ENCODE peak calls at places on chromosomes 5 and 9, in eight cellular contexts. One of them, this sample, is unnamed.

GRCh38 chr9:127173063-127173462 is 50.6 kb upstream of the ANGPTL2 start:
- DNase-seq in GM13976: no peak
- DNase-seq in vagina: no peak
- DNase-seq in neural progenitor cell: no peak
- DNase-seq in fibroblast of mammary gland: no peak
- DNase-seq in transverse colon: no peak
- DNase-seq in WTC11: peak; percentile 5
- DNase-seq in epithelial cell of esophagus: no peak
- DNase-seq in this sample: no peak

GRCh38 chr5:36696059-36696673 is 89.8 kb downstream of the SLC1A3 start:
- DNase-seq in GM13976: peak; percentile 53
- DNase-seq in vagina: no peak
- DNase-seq in neural progenitor cell: peak; percentile 67
- DNase-seq in fibroblast of mammary gland: peak; percentile 73
- DNase-seq in transverse colon: peak; percentile 35
- DNase-seq in WTC11: peak; percentile 79
- DNase-seq in epithelial cell of esophagus: peak; percentile 85
- DNase-seq in this sample: peak; percentile 57

GRCh38 chr5:181239062-181239663 is 4.5 kb downstream of the RACK1 start:
- DNase-seq in GM13976: no peak
- DNase-seq in vagina: no peak
- DNase-seq in neural progenitor cell: no peak
- DNase-seq in fibroblast of mammary gland: no peak
- DNase-seq in transverse colon: no peak
- DNase-seq in WTC11: no peak
- DNase-seq in epithelial cell of esophagus: no peak
- DNase-seq in this sample: no peak

GRCh38 chr5:39213437-39214207 is 5.7 kb downstream of the FYB1 start:
- DNase-seq in GM13976: no peak
- DNase-seq in vagina: no peak
- DNase-seq in neural progenitor cell: no peak
- DNase-seq in fibroblast of mammary gland: no peak
- DNase-seq in transverse colon: no peak
- DNase-seq in WTC11: no peak
- DNase-seq in epithelial cell of esophagus: no peak
- DNase-seq in this sample: no peak

GRCh38 chr5:150647275-150648251 is 7.1 kb downstream of the SYNPO start:
- DNase-seq in GM13976: no peak
- DNase-seq in vagina: no peak
- DNase-seq in neural progenitor cell: peak; percentile 59
- DNase-seq in fibroblast of mammary gland: no peak
- DNase-seq in transverse colon: no peak
- DNase-seq in WTC11: no peak
- DNase-seq in epithelial cell of esophagus: no peak
- DNase-seq in this sample: no peak

GRCh38 chr9:107177243-107177839 is 105.7 kb upstream of the RAD23B start:
- DNase-seq in GM13976: no peak
- DNase-seq in vagina: no peak
- DNase-seq in neural progenitor cell: no peak
- DNase-seq in fibroblast of mammary gland: no peak
- DNase-seq in transverse colon: no peak
- DNase-seq in WTC11: no peak
- DNase-seq in epithelial cell of esophagus: no peak
- DNase-seq in this sample: no peak

GRCh38 chr5:88248094-88248493 is 20.6 kb downstream of the TMEM161B start:
- DNase-seq in GM13976: no peak
- DNase-seq in vagina: no peak
- DNase-seq in neural progenitor cell: no peak
- DNase-seq in fibroblast of mammary gland: no peak
- DNase-seq in transverse colon: no peak
- DNase-seq in WTC11: no peak
- DNase-seq in epithelial cell of esophagus: no peak
- DNase-seq in this sample: no peak

GRCh38 chr9:91151014-91151740 is 210.5 kb downstream of the AUH start:
- DNase-seq in GM13976: peak; percentile 82
- DNase-seq in vagina: no peak
- DNase-seq in neural progenitor cell: no peak
- DNase-seq in fibroblast of mammary gland: peak; percentile 99
- DNase-seq in transverse colon: no peak
- DNase-seq in WTC11: no peak
- DNase-seq in epithelial cell of esophagus: peak; percentile 63
- DNase-seq in this sample: no peak

GRCh38 chr5:75023368-75024159 is 28.8 kb downstream of the GCNT4 start:
- DNase-seq in GM13976: no peak
- DNase-seq in vagina: no peak
- DNase-seq in neural progenitor cell: no peak
- DNase-seq in fibroblast of mammary gland: peak; percentile 25
- DNase-seq in transverse colon: peak; percentile 15
- DNase-seq in WTC11: no peak
- DNase-seq in epithelial cell of esophagus: peak; percentile 33
- DNase-seq in this sample: no peak

GRCh38 chr5:65199988-65200668 is 281.6 kb downstream of the ADAMTS6 start:
- DNase-seq in GM13976: no peak
- DNase-seq in vagina: no peak
- DNase-seq in neural progenitor cell: no peak
- DNase-seq in fibroblast of mammary gland: peak; percentile 86
- DNase-seq in transverse colon: no peak
- DNase-seq in WTC11: no peak
- DNase-seq in epithelial cell of esophagus: peak; percentile 22
- DNase-seq in this sample: no peak

DNA sequence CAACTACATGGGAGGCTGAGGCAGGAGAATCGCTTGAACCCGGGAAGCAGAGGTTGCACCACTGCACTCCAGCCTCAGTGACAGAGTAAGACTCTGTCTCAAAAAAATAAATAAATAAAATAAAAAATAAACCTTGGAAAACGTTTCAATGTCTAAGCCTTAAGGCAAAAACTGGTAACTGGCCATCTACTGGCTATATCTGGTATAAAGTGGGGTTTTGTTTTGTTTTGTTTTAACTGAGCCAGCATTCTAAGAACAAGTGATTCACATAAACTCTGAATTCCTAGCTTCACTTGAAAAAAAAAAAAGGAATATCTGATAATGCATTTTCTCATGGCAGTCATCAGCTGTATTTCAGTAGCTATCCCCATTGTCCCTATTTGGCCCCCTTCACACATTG is 126.1 kb upstream of the EFNA5 start:
- DNase-seq in GM13976: no peak
- DNase-seq in vagina: no peak
- DNase-seq in neural progenitor cell: no peak
- DNase-seq in fibroblast of mammary gland: no peak
- DNase-seq in transverse colon: no peak
- DNase-seq in WTC11: no peak
- DNase-seq in epithelial cell of esophagus: no peak
- DNase-seq in this sample: no peak
- TF ChIP-seq CTCF in GM13976: no peak
- TF ChIP-seq CTCF in vagina: no peak
- TF ChIP-seq CTCF in neural progenitor cell: no peak
- TF ChIP-seq CTCF in fibroblast of mammary gland: no peak
- TF ChIP-seq CTCF in transverse colon: no peak
- TF ChIP-seq CTCF in WTC11: no peak
- TF ChIP-seq CTCF in epithelial cell of esophagus: peak; percentile 34
- TF ChIP-seq CTCF in this sample: no peak

DNA sequence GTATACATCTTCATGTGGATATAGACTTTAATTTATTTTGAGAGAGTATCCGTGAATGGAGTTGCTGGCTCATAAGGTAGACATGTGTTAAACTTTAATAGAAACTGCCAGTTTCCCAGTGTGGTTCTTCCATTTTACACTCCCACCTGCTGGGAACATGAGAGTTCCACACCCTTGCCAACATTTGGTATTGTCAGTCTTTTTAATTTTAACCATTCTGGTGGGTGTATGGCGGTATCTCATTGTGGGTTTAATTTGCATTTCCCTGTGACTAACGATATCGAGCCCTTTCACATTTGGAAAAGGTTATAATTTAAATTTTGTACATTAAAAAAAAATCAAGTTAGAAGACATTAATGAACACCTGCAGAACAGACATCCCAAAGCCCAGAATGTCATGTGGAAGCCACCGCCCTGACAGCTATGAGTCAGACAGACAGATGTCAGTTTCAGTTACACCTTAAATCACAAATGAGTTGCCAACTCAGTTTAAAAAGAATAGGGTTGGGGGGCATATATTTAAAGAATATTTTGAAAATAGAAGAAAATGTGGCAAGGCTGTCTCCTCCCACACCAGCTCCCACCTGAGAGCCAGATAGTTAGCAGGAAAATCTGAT is 36.9 kb downstream of the ANKRD33B start:
- DNase-seq in GM13976: no peak
- DNase-seq in vagina: no peak
- DNase-seq in neural progenitor cell: no peak
- DNase-seq in fibroblast of mammary gland: peak; percentile 37
- DNase-seq in transverse colon: no peak
- DNase-seq in WTC11: no peak
- DNase-seq in epithelial cell of esophagus: peak; percentile 77
- DNase-seq in this sample: no peak
- TF ChIP-seq CTCF in GM13976: no peak
- TF ChIP-seq CTCF in vagina: no peak
- TF ChIP-seq CTCF in neural progenitor cell: no peak
- TF ChIP-seq CTCF in fibroblast of mammary gland: no peak
- TF ChIP-seq CTCF in transverse colon: no peak
- TF ChIP-seq CTCF in WTC11: no peak
- TF ChIP-seq CTCF in epithelial cell of esophagus: no peak
- TF ChIP-seq CTCF in this sample: no peak

DNA sequence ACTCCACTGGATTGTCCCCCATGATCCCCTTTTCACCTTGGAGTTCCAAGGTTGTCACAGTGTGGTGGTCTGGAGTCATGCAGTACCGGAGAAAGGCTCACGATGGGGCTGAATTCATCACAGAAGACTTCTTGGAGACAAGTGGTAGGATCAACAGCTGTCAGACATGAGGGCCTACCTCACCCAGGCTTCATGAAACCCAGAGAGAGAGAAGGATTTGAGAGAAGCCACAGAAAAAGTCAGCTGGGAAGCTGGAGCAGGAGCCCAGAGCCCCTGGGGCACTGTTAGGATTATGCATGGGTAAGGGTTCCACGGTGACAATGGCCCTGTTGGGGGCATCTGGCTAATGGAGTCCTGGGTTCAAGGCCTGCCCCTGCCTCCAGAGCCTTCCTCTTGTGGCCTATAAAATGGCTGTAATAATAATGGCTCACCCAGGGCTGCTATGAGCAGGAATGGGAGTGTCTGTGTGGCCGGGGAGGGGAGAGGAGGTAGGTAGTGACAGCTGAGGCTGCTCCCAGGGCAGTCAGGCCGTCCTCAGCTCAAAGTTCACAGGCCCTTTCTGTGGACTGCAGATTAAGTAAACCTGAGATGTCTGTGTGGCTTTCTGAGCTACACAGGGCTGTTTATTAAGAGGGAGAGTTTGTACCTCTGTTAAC is 910 bp downstream of the TRIM14 start:
- DNase-seq in GM13976: peak; percentile 77
- DNase-seq in vagina: no peak
- DNase-seq in neural progenitor cell: peak; percentile 36
- DNase-seq in fibroblast of mammary gland: peak; percentile 26
- DNase-seq in transverse colon: peak; percentile 84
- DNase-seq in WTC11: no peak
- DNase-seq in epithelial cell of esophagus: peak; percentile 40
- DNase-seq in this sample: no peak
- TF ChIP-seq CTCF in GM13976: peak; percentile 62
- TF ChIP-seq CTCF in vagina: no peak
- TF ChIP-seq CTCF in neural progenitor cell: peak; percentile 7
- TF ChIP-seq CTCF in fibroblast of mammary gland: peak; percentile 26
- TF ChIP-seq CTCF in transverse colon: peak; percentile 38
- TF ChIP-seq CTCF in WTC11: no peak
- TF ChIP-seq CTCF in epithelial cell of esophagus: peak; percentile 38
- TF ChIP-seq CTCF in this sample: no peak

GRCh38 chr5:68287631-68287975 is 72.0 kb downstream of the PIK3R1 start:
- DNase-seq in GM13976: no peak
- DNase-seq in vagina: no peak
- DNase-seq in neural progenitor cell: no peak
- DNase-seq in fibroblast of mammary gland: no peak
- DNase-seq in transverse colon: no peak
- DNase-seq in WTC11: no peak
- DNase-seq in epithelial cell of esophagus: no peak
- DNase-seq in this sample: no peak

GRCh38 chr5:68285075-68285827 is 69.7 kb downstream of the PIK3R1 start:
- DNase-seq in GM13976: no peak
- DNase-seq in vagina: no peak
- DNase-seq in neural progenitor cell: no peak
- DNase-seq in fibroblast of mammary gland: no peak
- DNase-seq in transverse colon: no peak
- DNase-seq in WTC11: no peak
- DNase-seq in epithelial cell of esophagus: no peak
- DNase-seq in this sample: no peak

GRCh38 chr5:68285857-68286611 is 70.5 kb downstream of the PIK3R1 start:
- DNase-seq in GM13976: no peak
- DNase-seq in vagina: no peak
- DNase-seq in neural progenitor cell: peak; percentile 65
- DNase-seq in fibroblast of mammary gland: peak; percentile 71
- DNase-seq in transverse colon: no peak
- DNase-seq in WTC11: no peak
- DNase-seq in epithelial cell of esophagus: peak; percentile 57
- DNase-seq in this sample: no peak

GRCh38 chr5:68287976-68288755 is 72.6 kb downstream of the PIK3R1 start:
- DNase-seq in GM13976: peak; percentile 75
- DNase-seq in vagina: no peak
- DNase-seq in neural progenitor cell: peak; percentile 84
- DNase-seq in fibroblast of mammary gland: peak; percentile 37
- DNase-seq in transverse colon: peak; percentile 66
- DNase-seq in WTC11: peak; percentile 65
- DNase-seq in epithelial cell of esophagus: peak; percentile 60
- DNase-seq in this sample: peak; percentile 72

GRCh38 chr5:68286612-68286912 is 71.0 kb downstream of the PIK3R1 start:
- DNase-seq in GM13976: no peak
- DNase-seq in vagina: no peak
- DNase-seq in neural progenitor cell: no peak
- DNase-seq in fibroblast of mammary gland: no peak
- DNase-seq in transverse colon: no peak
- DNase-seq in WTC11: no peak
- DNase-seq in epithelial cell of esophagus: no peak
- DNase-seq in this sample: no peak
- TF ChIP-seq CTCF in GM13976: no peak
- TF ChIP-seq CTCF in vagina: no peak
- TF ChIP-seq CTCF in neural progenitor cell: no peak
- TF ChIP-seq CTCF in fibroblast of mammary gland: no peak
- TF ChIP-seq CTCF in transverse colon: no peak
- TF ChIP-seq CTCF in WTC11: no peak
- TF ChIP-seq CTCF in epithelial cell of esophagus: no peak
- TF ChIP-seq CTCF in this sample: no peak

GRCh38 chr5:164422400-164422799 is 917.0 kb downstream of the MAT2B start:
- DNase-seq in GM13976: no peak
- DNase-seq in vagina: no peak
- DNase-seq in neural progenitor cell: peak; percentile 72
- DNase-seq in fibroblast of mammary gland: peak; percentile 43
- DNase-seq in transverse colon: no peak
- DNase-seq in WTC11: peak; percentile 59
- DNase-seq in epithelial cell of esophagus: peak; percentile 36
- DNase-seq in this sample: peak; percentile 51
- TF ChIP-seq CTCF in GM13976: no peak
- TF ChIP-seq CTCF in vagina: no peak
- TF ChIP-seq CTCF in neural progenitor cell: peak; percentile 64
- TF ChIP-seq CTCF in fibroblast of mammary gland: peak; percentile 30
- TF ChIP-seq CTCF in transverse colon: no peak
- TF ChIP-seq CTCF in WTC11: peak; percentile 31
- TF ChIP-seq CTCF in epithelial cell of esophagus: peak; percentile 26
- TF ChIP-seq CTCF in this sample: peak; percentile 26